ENCODE peak calls at places on chromosomes 5 and 9, in ten cellular contexts. I is mucosa of gallbladder; U is H54; B is NCI-H748 treated with DMSO at 0.1 percent for 48 hours; Z is stimulated activated CD8-positive, alpha-beta memory T cell treated with anti-CD3 and anti-CD28 coated beads, Interleukin-15, amount 100 ng/mL, for 1 hour; A is nucleus accumbens; J is pons; K is stromal cell of bone marrow; D is astrocyte of the spinal cord; C is SK-N-DZ. M is an unnamed sample.

GRCh38 chr9:8660383-8660782 is 860.8 kb upstream of the DMAC1 start:
- DNase-seq in I (peak; percentile 73), U (no peak), B (no peak), Z (no peak), A (peak; percentile 17), J (peak; percentile 72), K (peak; percentile 3), D (peak; percentile 83), C (no peak), M (no peak)

GRCh38 chr5:98201006-98201620 is 572.4 kb upstream of the RGMB start:
- DNase-seq in I (no peak), U (no peak), B (no peak), Z (no peak), A (no peak), J (no peak), K (peak; percentile 10), D (no peak), C (no peak), M (no peak)

GRCh38 chr5:172163346-172163745 is 24.7 kb downstream of the STK10 start:
- DNase-seq in I (no peak), U (no peak), B (no peak), Z (no peak), A (no peak), J (peak; percentile 77), K (no peak), D (no peak), C (no peak), M (no peak)

GRCh38 chr5:167355370-167355769 is 936.1 kb upstream of the WWC1 start:
- DNase-seq in I (no peak), U (no peak), B (no peak), Z (no peak), A (no peak), J (no peak), K (no peak), D (no peak), C (no peak), M (no peak)

GRCh38 chr5:135393691-135394090 is 5.3 kb downstream of the MACROH2A1 start:
- DNase-seq in I (no peak), U (no peak), B (no peak), Z (no peak), A (no peak), J (no peak), K (no peak), D (peak; percentile 68), C (no peak), M (no peak)

GRCh38 chr5:113675166-113675565 is 161.7 kb downstream of the YTHDC2 start:
- DNase-seq in I (no peak), U (no peak), B (no peak), Z (no peak), A (no peak), J (no peak), K (no peak), D (no peak), C (no peak), M (no peak)

GRCh38 chr5:6806668-6807067 is 93.4 kb downstream of the TENT4A start:
- DNase-seq in I (no peak), U (no peak), B (no peak), Z (no peak), A (no peak), J (no peak), K (no peak), D (no peak), C (no peak), M (no peak)

GRCh38 chr5:57817924-57818323 is 335.3 kb upstream of the ACTBL2 start:
- DNase-seq in I (no peak), U (no peak), B (no peak), Z (no peak), A (no peak), J (no peak), K (no peak), D (no peak), C (no peak), M (no peak)

GRCh38 chr5:93349613-93350012 is 231.4 kb downstream of the NR2F1-AS1 start:
- DNase-seq in I (no peak), U (no peak), B (no peak), Z (no peak), A (no peak), J (no peak), K (peak; percentile 55), D (peak; percentile 95), C (no peak), M (peak; percentile 41)